ENCODE peak calls at places on chromosomes 11 and 22, in five cellular contexts. J, Q, L, H and I are unnamed samples.

GRCh38 chr11:74154621-74155281 is 16.1 kb downstream of the C2CD3 start:
- DNase-seq in J (no peak), Q (peak; percentile 29), L (peak; percentile 42), H (no peak), I (no peak)

GRCh38 chr22:35915477-35916013 is 113.1 kb downstream of the RBFOX2 start:
- DNase-seq in J (no peak), Q (peak; percentile 39), L (peak; percentile 17), H (no peak), I (no peak)

GRCh38 chr11:19451609-19452008 is 210.9 kb upstream of the E2F8 start:
- DNase-seq in J (no peak), Q (no peak), L (no peak), H (no peak), I (no peak)

GRCh38 chr11:48081151-48082010 is 101.0 kb downstream of the PTPRJ start:
- DNase-seq in J (peak; percentile 69), Q (peak; percentile 90), L (peak; percentile 69), H (peak; percentile 84), I (no peak)

GRCh38 chr11:17526931-17527660 is 17.1 kb downstream of the USH1C start:
- DNase-seq in J (no peak), Q (no peak), L (no peak), H (peak; percentile 82), I (no peak)

GRCh38 chr11:9803685-9804413 is 140.0 kb downstream of the SWAP70 start:
- DNase-seq in J (peak; percentile 29), Q (no peak), L (peak; percentile 11), H (no peak), I (no peak)

GRCh38 chr11:848988-849824 is 6.6 kb downstream of the TSPAN4 start:
- DNase-seq in J (no peak), Q (no peak), L (no peak), H (no peak), I (no peak)

GRCh38 chr11:2909145-2909914 is 19.9 kb downstream of the PHLDA2 start:
- DNase-seq in J (no peak), Q (no peak), L (no peak), H (no peak), I (no peak)

GRCh38 chr11:13052130-13052541 is 43.0 kb downstream of the RASSF10 start:
- DNase-seq in J (peak; percentile 75), Q (peak; percentile 3), L (no peak), H (no peak), I (no peak)

GRCh38 chr11:45229401-45229800 is 56.7 kb downstream of the SYT13 start:
- DNase-seq in J (no peak), Q (no peak), L (no peak), H (no peak), I (no peak)

GRCh38 chr11:60282291-60282690 is 1.8 kb downstream of the MS4A4A start:
- DNase-seq in J (no peak), Q (no peak), L (no peak), H (no peak), I (no peak)

GRCh38 chr11:62394825-62395538 is 23.9 kb upstream of the SCGB1A1 start:
- DNase-seq in J (peak; percentile 82), Q (peak; percentile 88), L (peak; percentile 91), H (peak; percentile 93), I (peak; percentile 38)

GRCh38 chr11:75668508-75669297 is at the start of gene MAP6:
- DNase-seq in J (no peak), Q (peak; percentile 10), L (no peak), H (no peak), I (no peak)

GRCh38 chr11:61158691-61159381 is 2.4 kb downstream of the VPS37C start:
- DNase-seq in J (peak; percentile 80), Q (peak; percentile 58), L (peak; percentile 87), H (no peak), I (no peak)

GRCh38 chr11:48087974-48088681 is 107.8 kb downstream of the PTPRJ start:
- DNase-seq in J (peak; percentile 70), Q (no peak), L (no peak), H (peak; percentile 81), I (no peak)

GRCh38 chr22:22397292-22397870 is 111.2 kb downstream of the ZNF280B start:
- DNase-seq in J (no peak), Q (peak; percentile 17), L (peak; percentile 35), H (no peak), I (no peak)

GRCh38 chr22:50129121-50129734 is 39.4 kb downstream of the MOV10L1 start:
- DNase-seq in J (no peak), Q (peak; percentile 74), L (no peak), H (no peak), I (no peak)

GRCh38 chr11:1565904-1566247 is 6.2 kb downstream of the DUSP8 start:
- DNase-seq in J (no peak), Q (no peak), L (no peak), H (no peak), I (no peak)

GRCh38 chr11:69801513-69802335 is 17.5 kb downstream of the FGF3 start:
- DNase-seq in J (no peak), Q (no peak), L (peak; percentile 14), H (no peak), I (no peak)

GRCh38 chr11:132312616-132313210 is 942.3 kb downstream of the NTM start:
- DNase-seq in J (no peak), Q (peak; percentile 46), L (peak; percentile 35), H (no peak), I (no peak)

GRCh38 chr11:130555251-130555841 is 106.9 kb downstream of the ADAMTS15 start:
- DNase-seq in J (no peak), Q (peak; percentile 12), L (peak; percentile 39), H (no peak), I (no peak)

GRCh38 chr11:35567737-35568465 is 42.5 kb upstream of the PAMR1 start:
- DNase-seq in J (peak; percentile 55), Q (peak; percentile 19), L (no peak), H (no peak), I (no peak)

GRCh38 chr11:897226-898159 is 13.1 kb downstream of the CHID1 start:
- DNase-seq in J (no peak), Q (no peak), L (no peak), H (no peak), I (no peak)

GRCh38 chr11:3215346-3216026 is 3.1 kb downstream of the MRGPRG start:
- DNase-seq in J (no peak), Q (no peak), L (no peak), H (peak; percentile 46), I (no peak)

GRCh38 chr11:9313648-9314290 is 624 bp downstream of the TMEM41B start:
- DNase-seq in J (peak; percentile 8), Q (peak; percentile 18), L (peak; percentile 11), H (no peak), I (no peak)

GRCh38 chr22:32499666-32500065 is 25.1 kb downstream of the FBXO7 start:
- DNase-seq in J (no peak), Q (no peak), L (no peak), H (no peak), I (no peak)

GRCh38 chr11:71428861-71429435 is 19.2 kb downstream of the DHCR7 start:
- DNase-seq in J (no peak), Q (no peak), L (peak; percentile 59), H (no peak), I (no peak)

GRCh38 chr22:23240639-23241389 is 60.5 kb downstream of the BCR start:
- DNase-seq in J (no peak), Q (no peak), L (peak; percentile 41), H (no peak), I (no peak)

GRCh38 chr11:67282155-67282875 is 6.8 kb upstream of the ANKRD13D start:
- DNase-seq in J (no peak), Q (no peak), L (no peak), H (peak; percentile 77), I (no peak)

GRCh38 chr11:111097191-111097590 is 148.3 kb upstream of the POU2AF2 start:
- DNase-seq in J (no peak), Q (peak; percentile 22), L (peak; percentile 66), H (peak; percentile 72), I (no peak)
- H3K4me3 ChIP-seq in J (peak overlapping the region; percentile 7), Q (peak overlapping the region; percentile 14), L (peak overlapping the region; percentile 51), H (no peak overlapping the region), I (no peak overlapping the region)

DNA sequence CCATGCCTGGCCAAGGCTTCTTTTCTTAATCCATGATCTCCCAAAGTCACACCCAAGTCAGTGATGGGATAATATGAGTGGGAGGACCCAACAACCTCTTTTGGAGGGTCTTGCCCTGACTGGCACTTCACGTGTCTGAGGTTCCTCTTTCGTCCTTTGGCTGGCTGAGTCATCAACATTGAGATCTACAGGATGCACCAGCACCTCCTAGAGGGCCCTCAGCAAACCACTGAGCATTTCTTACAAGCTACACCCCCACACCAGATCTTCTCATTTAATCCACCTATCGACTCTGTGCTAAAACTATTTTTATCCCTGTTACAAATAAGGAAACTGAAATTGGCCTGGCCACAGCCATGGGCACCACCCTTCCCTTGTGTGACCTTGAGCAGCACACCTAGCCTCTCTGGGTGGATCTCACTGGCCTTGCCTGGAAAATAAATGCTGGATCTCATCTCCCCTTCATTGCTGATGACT is 63.4 kb downstream of the FLI1 start:
- DNase-seq in J (no peak), Q (peak; percentile 29), L (peak; percentile 71), H (no peak), I (peak; percentile 91)
- H3K4me3 ChIP-seq in J (no peak overlapping the region), Q (no peak overlapping the region), L (no peak overlapping the region), H (no peak overlapping the region), I (peak overlapping the region; percentile 20)

GRCh38 chr11:83064011-83064410 is 7.7 kb downstream of the RAB30 start:
- DNase-seq in J (no peak), Q (no peak), L (no peak), H (no peak), I (no peak)
- H3K4me3 ChIP-seq in J (no peak overlapping the region), Q (no peak overlapping the region), L (no peak overlapping the region), H (no peak overlapping the region), I (peak overlapping the region; percentile 4)

DNA sequence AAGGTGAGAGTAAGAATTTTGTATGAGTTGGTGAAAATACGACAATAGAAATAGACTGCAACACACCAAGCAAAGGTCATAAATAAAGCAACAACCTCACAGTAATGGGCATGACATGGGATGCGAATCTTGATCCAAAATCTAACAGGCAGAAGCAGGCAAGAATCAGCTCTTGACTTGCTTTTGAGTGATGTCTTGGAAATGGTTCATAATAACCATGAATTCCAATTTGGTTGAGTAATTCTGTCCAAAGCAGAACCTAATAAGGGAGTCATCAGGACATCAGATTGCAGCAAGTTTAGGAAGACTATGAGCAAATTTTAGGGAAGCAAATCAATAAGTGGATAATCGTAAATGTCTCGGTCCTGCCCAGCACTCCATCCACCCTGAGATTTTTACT is 224.0 kb upstream of the ISX start:
- DNase-seq in J (no peak), Q (no peak), L (no peak), H (no peak), I (no peak)
- H3K4me3 ChIP-seq in J (no peak overlapping the region), Q (no peak overlapping the region), L (no peak overlapping the region), H (no peak overlapping the region), I (no peak overlapping the region)

GRCh38 chr22:46074771-46075551 is 75.4 kb upstream of the PPARA start:
- DNase-seq in J (no peak), Q (peak; percentile 32), L (no peak), H (peak; percentile 76), I (no peak)
- H3K4me3 ChIP-seq in J (peak overlapping the region; percentile 78), Q (peak overlapping the region; percentile 86), L (peak overlapping the region; percentile 77), H (peak overlapping the region; percentile 81), I (no peak overlapping the region)

GRCh38 chr11:68704887-68705286 is 20.5 kb downstream of the GAL start:
- DNase-seq in J (no peak), Q (peak; percentile 2), L (no peak), H (no peak), I (no peak)
- H3K4me3 ChIP-seq in J (no peak overlapping the region), Q (no peak overlapping the region), L (no peak overlapping the region), H (no peak overlapping the region), I (no peak overlapping the region)